ENCODE peak calls at places on chromosomes 5 and 9, in eight cellular contexts. F is ovary, L is IMR-90, T is body of pancreas, M is heart left ventricle, S is K562, I is stomach, E is sigmoid colon. A is an unnamed sample.

GRCh38 chr9:127525426-127526188 is 74.3 kb downstream of the LRSAM1 start:
- DNase-seq in S (peak), L (peak), F (no peak), E (no peak), I (no peak), M (peak), T (peak), A (peak)

GRCh38 chr9:4174781-4175180 is 125.1 kb downstream of the GLIS3 start:
- DNase-seq in T (no peak), L (no peak), S (no peak), M (no peak), F (no peak), I (no peak), E (no peak), A (no peak)

GRCh38 chr5:81626524-81626923 is 124.4 kb downstream of the SSBP2 start:
- DNase-seq in S (peak), L (peak), F (no peak), E (no peak), M (no peak), I (no peak), T (no peak), A (no peak)

GRCh38 chr9:8871396-8871795 is 1071.8 kb upstream of the DMAC1 start:
- DNase-seq in F (no peak), E (no peak), S (no peak), L (no peak), M (no peak), T (no peak), I (no peak), A (no peak)

GRCh38 chr9:118209343-118209742 is 505.1 kb downstream of the TLR4 start:
- DNase-seq in T (no peak), F (no peak), S (no peak), L (no peak), M (no peak), I (no peak), E (no peak), A (no peak)

GRCh38 chr5:133700251-133700650 is 87.9 kb upstream of the FSTL4 start:
- DNase-seq in F (no peak), E (peak), L (no peak), I (no peak), T (no peak), M (no peak), S (no peak), A (no peak)

GRCh38 chr9:27196383-27196782 is 87.4 kb downstream of the TEK start:
- DNase-seq in L (no peak), E (no peak), F (no peak), I (no peak), M (no peak), T (no peak), S (no peak), A (no peak)

GRCh38 chr5:172488221-172488620 is 33.9 kb upstream of the SH3PXD2B start:
- DNase-seq in E (no peak), M (no peak), T (no peak), S (no peak), L (no peak), I (no peak), F (no peak), A (no peak)

GRCh38 chr5:134541736-134542376 is 16.4 kb downstream of the JADE2 start:
- DNase-seq in F (peak), I (peak), E (no peak), M (peak), T (peak), L (peak), S (peak), A (peak)

GRCh38 chr9:107455461-107456155 is 34.0 kb downstream of the KLF4 start:
- DNase-seq in I (no peak), F (no peak), M (no peak), L (no peak), E (no peak), T (no peak), S (no peak), A (no peak)

GRCh38 chr5:115578657-115579056 is 23.6 kb downstream of the TICAM2 start:
- DNase-seq in F (no peak), L (no peak), T (no peak), S (no peak), M (no peak), I (no peak), E (no peak), A (no peak)

GRCh38 chr9:5651246-5651645 is 22.3 kb downstream of the RIC1 start:
- DNase-seq in M (no peak), S (no peak), F (no peak), L (no peak), I (no peak), E (no peak), T (no peak), A (no peak)

GRCh38 chr5:102511666-102512065 is 12.9 kb upstream of the SLCO6A1 start:
- DNase-seq in F (no peak), E (no peak), L (no peak), S (no peak), M (peak), I (no peak), T (peak), A (no peak)

GRCh38 chr5:116769470-116769869 is 194.8 kb upstream of the SEMA6A start:
- DNase-seq in E (no peak), L (no peak), I (no peak), T (no peak), F (no peak), M (no peak), S (no peak), A (no peak)

GRCh38 chr9:87711857-87712800 is 13.8 kb upstream of the CTSL start:
- DNase-seq in M (no peak), I (no peak), E (no peak), L (peak), T (peak), F (no peak), S (peak), A (peak)

GRCh38 chr5:78598973-78599372 is 49.6 kb downstream of the LHFPL2 start:
- DNase-seq in F (no peak), I (no peak), S (no peak), M (no peak), L (no peak), E (no peak), T (no peak), A (no peak)

GRCh38 chr9:70941191-70941590 is 180.2 kb downstream of the TRPM3 start:
- DNase-seq in L (no peak), I (no peak), T (no peak), E (no peak), F (no peak), S (no peak), M (no peak), A (no peak)

GRCh38 chr9:35553670-35554543 is 51.2 kb upstream of the TESK1 start:
- DNase-seq in T (peak), L (peak), M (peak), E (peak), F (peak), I (peak), S (peak), A (peak)

GRCh38 chr5:65126192-65126591 is 355.5 kb downstream of the ADAMTS6 start:
- DNase-seq in M (no peak), I (no peak), E (no peak), L (peak), F (no peak), T (no peak), S (no peak), A (no peak)

GRCh38 chr5:69418559-69418958 is 3.6 kb downstream of the MARVELD2 start:
- DNase-seq in E (no peak), T (no peak), I (no peak), L (no peak), S (no peak), M (no peak), F (no peak), A (no peak)

GRCh38 chr9:91992636-91993035 is 42.6 kb upstream of the ROR2 start:
- DNase-seq in S (peak), E (no peak), L (peak), M (no peak), T (no peak), F (no peak), I (no peak), A (no peak)

DNA sequence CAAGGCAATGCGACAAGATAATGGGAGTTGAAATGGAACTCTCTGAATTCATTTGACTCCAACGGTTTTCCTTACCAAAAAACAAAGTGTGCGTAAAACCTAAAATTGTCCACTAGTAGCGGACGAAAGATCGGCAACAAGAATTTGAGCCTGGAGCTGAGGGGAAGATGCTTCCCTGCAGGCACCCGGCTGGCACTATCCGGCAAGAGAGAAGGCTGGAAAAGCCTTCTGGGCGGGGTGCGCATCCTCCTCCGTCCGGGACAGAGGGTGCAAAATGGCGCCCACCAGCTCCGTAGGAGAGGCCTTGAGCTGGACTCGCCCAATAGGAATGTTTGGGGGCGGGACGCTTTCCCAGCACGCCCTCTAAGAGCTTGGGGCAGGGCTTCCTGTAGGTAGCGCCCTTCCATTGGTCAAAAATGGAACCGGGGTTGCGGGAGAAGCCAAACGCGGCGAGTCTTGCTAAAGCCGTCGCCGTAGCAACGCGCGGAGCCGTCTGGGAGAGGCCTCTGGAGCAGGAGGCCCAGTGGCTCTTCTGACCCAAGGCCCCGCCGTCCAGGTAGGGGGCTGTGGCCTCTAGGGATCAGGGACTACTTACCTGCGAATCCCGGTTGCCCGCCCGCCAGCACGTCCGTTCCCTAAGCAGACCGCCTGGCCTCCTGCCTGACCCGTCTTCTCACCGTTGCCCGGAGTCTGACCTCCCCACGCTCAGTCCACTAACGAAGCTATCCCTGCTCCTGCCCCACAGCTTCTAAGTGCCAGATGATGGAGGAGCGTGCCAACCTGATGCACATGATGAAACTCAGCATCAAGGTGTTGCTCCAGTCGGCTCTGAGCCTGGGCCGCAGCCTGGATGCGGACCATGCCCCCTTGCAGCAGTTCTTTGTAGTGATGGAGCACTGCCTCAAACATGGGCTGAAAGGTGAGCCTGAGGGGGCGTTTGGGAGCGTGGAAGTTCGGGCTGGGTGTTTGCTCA is 9.2 kb downstream of the RUFY1 start:
- DNase-seq in T (peak), S (no peak), L (peak), F (peak), I (peak), E (peak), M (peak), A (peak)
- TF ChIP-seq POLR2A in T (peak), S (no peak), L (peak), F (peak), I (no peak), E (peak), M (peak), A (peak)

DNA sequence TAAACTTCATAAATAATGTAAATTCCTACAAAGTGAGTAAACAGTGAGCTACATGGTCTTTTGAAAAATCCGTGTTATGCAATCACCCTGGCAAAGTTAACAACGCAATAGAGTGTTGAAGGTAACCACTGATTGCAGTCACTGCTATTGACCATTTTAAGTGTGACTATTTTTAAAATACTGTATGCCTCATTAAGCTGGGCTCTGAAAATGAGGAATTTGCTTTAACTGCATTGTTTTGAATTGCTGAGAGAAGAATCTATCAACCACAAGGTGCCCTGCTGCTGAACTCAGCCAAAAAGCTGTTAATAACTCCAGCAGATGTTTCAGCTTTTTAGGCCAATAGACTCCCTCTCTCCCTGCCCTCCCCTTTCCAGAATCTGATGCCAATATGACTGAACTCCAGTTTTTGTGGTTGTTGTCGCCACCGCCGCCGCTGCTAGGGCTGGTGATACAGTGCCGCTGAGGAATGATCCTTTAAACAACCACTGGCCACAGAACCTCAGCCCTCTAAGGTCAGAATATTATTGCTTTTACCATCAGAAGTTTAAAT is 35.3 kb upstream of the SMARCA2 start:
- DNase-seq in I (no peak), S (no peak), E (no peak), F (peak), M (no peak), L (peak), T (peak), A (no peak)
- TF ChIP-seq POLR2A in I (no peak), S (no peak), E (no peak), F (no peak), M (no peak), L (no peak), T (no peak), A (no peak)

GRCh38 chr5:160064979-160065619 is 54.2 kb downstream of the PWWP2A start:
- DNase-seq in M (no peak), E (no peak), F (no peak), S (no peak), I (peak), T (peak), L (no peak), A (no peak)
- TF ChIP-seq POLR2A in M (no peak), E (no peak), F (no peak), S (no peak), I (no peak), T (no peak), L (no peak), A (no peak)

DNA sequence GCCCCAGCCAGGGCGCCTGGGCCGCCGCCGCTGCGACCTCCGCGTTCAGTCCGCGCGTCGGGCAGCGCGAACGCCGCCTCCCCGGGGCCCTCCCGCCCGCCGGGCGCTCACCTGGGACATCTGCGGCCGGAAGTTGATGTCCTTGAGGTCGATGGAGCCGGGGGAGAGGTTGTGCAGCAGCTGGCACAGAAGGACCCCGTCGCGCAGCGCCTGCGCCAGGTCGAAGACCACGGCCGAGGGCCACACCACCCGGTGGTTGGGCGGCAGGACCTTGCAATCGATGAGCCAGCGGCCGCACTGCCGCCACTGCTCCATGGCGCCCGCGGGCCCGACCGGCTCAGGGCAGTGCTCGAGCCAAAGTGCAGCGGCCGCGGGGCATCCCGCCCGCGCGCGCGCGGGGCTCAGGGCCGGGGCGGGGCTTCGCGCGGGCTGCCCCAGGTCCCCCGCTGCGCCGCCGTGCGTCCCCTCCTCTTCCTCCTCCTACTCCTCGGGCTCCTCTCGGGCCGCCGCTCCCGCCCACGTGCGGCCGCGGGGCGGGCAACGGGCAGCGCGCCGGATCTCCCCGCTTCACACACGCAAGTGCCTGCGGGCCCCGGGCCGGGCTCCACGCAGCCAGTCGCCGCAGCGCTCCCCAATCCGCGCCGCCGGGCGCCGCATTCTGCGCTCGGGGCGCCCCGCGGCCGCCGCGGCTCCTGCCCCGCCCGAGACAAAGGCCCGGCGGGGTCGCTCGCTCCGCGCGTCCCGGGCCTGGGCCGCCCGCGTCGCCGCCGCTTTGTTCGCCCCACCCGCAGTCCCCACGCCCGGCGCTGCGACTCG is at the start of gene VAV2:
- DNase-seq in L (peak), M (peak), F (peak), S (peak), I (peak), T (peak), E (peak), A (no peak)
- TF ChIP-seq POLR2A in L (no peak), M (peak), F (no peak), S (no peak), I (no peak), T (peak), E (no peak), A (no peak)

GRCh38 chr9:104923289-104923688 is 4.7 kb downstream of the ABCA1 start:
- DNase-seq in T (no peak), M (no peak), E (no peak), S (no peak), L (peak), F (no peak), I (no peak), A (peak)

GRCh38 chr9:104927216-104927911 is 591 bp downstream of the ABCA1 start:
- DNase-seq in I (peak), L (peak), S (no peak), M (peak), E (peak), F (peak), T (peak), A (peak)

GRCh38 chr9:104923740-104924139 is 4.2 kb downstream of the ABCA1 start:
- DNase-seq in F (no peak), T (no peak), M (no peak), E (no peak), L (no peak), I (no peak), S (no peak), A (no peak)

GRCh38 chr9:104931256-104931655 is 3.3 kb upstream of the ABCA1 start:
- DNase-seq in F (no peak), L (peak), S (no peak), M (no peak), E (no peak), I (no peak), T (no peak), A (no peak)

DNA sequence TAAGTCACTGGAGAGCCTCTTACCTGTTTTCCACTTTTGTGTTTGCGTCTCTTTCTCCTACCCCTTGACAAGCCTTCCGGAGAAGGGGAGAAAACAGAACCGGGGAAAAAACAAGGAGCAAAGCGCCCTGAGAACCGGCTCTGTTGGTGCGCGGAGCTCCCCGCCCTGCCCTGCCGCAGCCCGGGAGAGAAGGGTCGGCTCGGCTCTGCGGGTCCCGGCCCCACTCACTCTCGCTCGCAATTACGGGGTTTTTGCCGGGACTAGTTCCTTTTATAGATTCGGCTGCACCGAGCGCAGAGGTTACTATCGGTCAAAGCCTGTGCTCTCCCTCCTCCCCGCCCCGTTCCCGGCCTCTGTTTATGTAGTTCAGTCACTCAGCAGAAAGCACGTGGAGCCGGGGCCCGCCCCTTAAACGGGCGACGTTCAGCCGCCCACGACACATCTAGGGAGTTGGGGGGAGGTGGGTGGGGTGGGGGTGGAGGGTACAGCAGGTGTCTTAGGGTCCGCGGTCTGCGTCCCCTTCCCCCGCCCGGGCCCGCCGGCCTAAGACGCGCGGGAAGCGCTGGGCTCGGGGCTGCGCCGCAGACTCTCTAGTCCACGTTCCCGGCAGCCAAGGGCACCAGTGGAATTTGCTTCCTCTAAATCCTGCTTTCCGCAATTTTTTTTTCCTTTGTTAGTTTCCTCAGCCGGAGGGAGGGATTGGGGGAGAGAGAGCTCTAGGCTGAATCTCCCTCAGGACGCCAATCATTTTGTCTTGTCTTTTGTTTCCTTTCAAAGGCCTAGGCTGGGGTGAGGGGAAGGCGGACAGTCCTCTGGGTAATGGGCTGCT is at the start of gene ABCA1:
- DNase-seq in F (peak), S (peak), E (peak), T (peak), L (peak), I (peak), M (peak), A (peak)
- TF ChIP-seq POLR2A in F (peak), S (no peak), E (peak), T (peak), L (peak), I (no peak), M (peak), A (no peak)

GRCh38 chr5:177440990-177441780 is 5.4 kb upstream of the PRR7 start:
- DNase-seq in M (no peak), L (no peak), I (no peak), F (no peak), T (no peak), E (no peak), S (no peak), A (no peak)
- TF ChIP-seq POLR2A in M (no peak), L (no peak), I (no peak), F (no peak), T (no peak), E (no peak), S (no peak), A (no peak)

GRCh38 chr9:96566401-96567202 is 53.0 kb downstream of the CDC14B start:
- DNase-seq in M (peak), E (peak), F (peak), T (peak), L (no peak), S (peak), I (peak), A (peak)
- TF ChIP-seq POLR2A in M (peak), E (no peak), F (no peak), T (peak), L (no peak), S (no peak), I (no peak), A (no peak)

DNA sequence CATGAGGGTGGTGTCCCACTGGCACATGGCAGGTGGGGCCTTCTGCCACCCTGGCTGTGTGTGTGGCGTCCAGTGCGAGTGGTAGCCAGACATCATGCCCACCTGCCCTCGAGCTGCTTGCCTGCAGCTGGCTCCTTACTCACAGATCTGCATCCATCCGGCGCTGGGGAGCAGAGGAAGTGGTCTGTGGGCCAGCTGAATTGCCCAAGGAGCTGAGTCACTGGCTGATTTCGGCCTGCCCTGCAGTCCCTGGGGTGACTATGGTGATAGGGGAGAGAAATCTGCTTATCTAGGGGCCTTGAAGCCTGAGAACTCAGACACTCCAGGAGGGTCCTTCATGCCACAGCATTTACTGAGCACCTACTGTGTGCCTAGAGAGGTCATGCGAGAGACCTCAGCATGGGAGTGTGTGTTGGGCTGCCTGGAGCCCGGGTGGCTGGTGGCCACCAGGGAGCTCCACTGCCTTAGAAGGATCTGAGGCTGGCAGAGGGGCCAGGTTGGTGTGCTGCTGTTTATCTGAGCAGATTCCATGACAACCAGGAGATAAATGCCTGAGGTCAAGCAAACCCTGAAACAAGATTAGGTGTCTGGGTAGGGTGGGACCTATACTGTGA is 57.1 kb downstream of the SLC22A5 start:
- DNase-seq in T (peak), S (peak), F (peak), M (peak), E (peak), I (peak), L (peak), A (peak)
- TF ChIP-seq POLR2A in T (no peak), S (peak), F (no peak), M (no peak), E (no peak), I (no peak), L (peak), A (no peak)

A was measured in erythroblast.